ENCODE peak calls at places on chromosomes 13 and 19, in ten cellular contexts. One of them, this sample, is unnamed.

GRCh38 chr19:11881151-11881800 is 6.3 kb upstream of the ZNF69 start:
- DNase-seq in GM23338: peak
- DNase-seq in upper lobe of left lung: peak
- DNase-seq in SK-N-MC: no peak
- DNase-seq in HL-60: peak
- DNase-seq in spleen: peak
- DNase-seq in esophagus muscularis mucosa: no peak
- DNase-seq in endothelial cell of umbilical vein: peak
- DNase-seq in transverse colon: peak
- DNase-seq in sigmoid colon: no peak
- DNase-seq in this sample: peak

GRCh38 chr13:20137875-20138274 is 23.0 kb downstream of the GJA3 start:
- DNase-seq in GM23338: no peak
- DNase-seq in upper lobe of left lung: no peak
- DNase-seq in SK-N-MC: no peak
- DNase-seq in HL-60: no peak
- DNase-seq in spleen: no peak
- DNase-seq in esophagus muscularis mucosa: no peak
- DNase-seq in endothelial cell of umbilical vein: no peak
- DNase-seq in transverse colon: no peak
- DNase-seq in sigmoid colon: no peak
- DNase-seq in this sample: no peak

GRCh38 chr13:80010286-80010831 is 330.6 kb downstream of the SPRY2 start:
- DNase-seq in GM23338: no peak
- DNase-seq in upper lobe of left lung: no peak
- DNase-seq in SK-N-MC: no peak
- DNase-seq in HL-60: no peak
- DNase-seq in spleen: no peak
- DNase-seq in esophagus muscularis mucosa: no peak
- DNase-seq in endothelial cell of umbilical vein: no peak
- DNase-seq in transverse colon: no peak
- DNase-seq in sigmoid colon: no peak
- DNase-seq in this sample: no peak

GRCh38 chr19:6521718-6522646 is 8.8 kb upstream of the TNFSF9 start:
- DNase-seq in GM23338: peak
- DNase-seq in upper lobe of left lung: peak
- DNase-seq in SK-N-MC: no peak
- DNase-seq in HL-60: no peak
- DNase-seq in spleen: peak
- DNase-seq in esophagus muscularis mucosa: no peak
- DNase-seq in endothelial cell of umbilical vein: no peak
- DNase-seq in transverse colon: peak
- DNase-seq in sigmoid colon: no peak
- DNase-seq in this sample: peak

GRCh38 chr19:53580871-53581835 is 43.2 kb downstream of the ZNF331 start:
- DNase-seq in GM23338: peak
- DNase-seq in upper lobe of left lung: no peak
- DNase-seq in SK-N-MC: no peak
- DNase-seq in HL-60: no peak
- DNase-seq in spleen: no peak
- DNase-seq in esophagus muscularis mucosa: no peak
- DNase-seq in endothelial cell of umbilical vein: no peak
- DNase-seq in transverse colon: no peak
- DNase-seq in sigmoid colon: no peak
- DNase-seq in this sample: no peak

GRCh38 chr13:30697177-30697953 is 38.0 kb upstream of the ALOX5AP start:
- DNase-seq in GM23338: no peak
- DNase-seq in upper lobe of left lung: no peak
- DNase-seq in SK-N-MC: no peak
- DNase-seq in HL-60: no peak
- DNase-seq in spleen: no peak
- DNase-seq in esophagus muscularis mucosa: no peak
- DNase-seq in endothelial cell of umbilical vein: peak
- DNase-seq in transverse colon: no peak
- DNase-seq in sigmoid colon: no peak
- DNase-seq in this sample: no peak

GRCh38 chr13:79837741-79838450 is 356.9 kb downstream of the NDFIP2 start:
- DNase-seq in GM23338: no peak
- DNase-seq in upper lobe of left lung: no peak
- DNase-seq in SK-N-MC: no peak
- DNase-seq in HL-60: no peak
- DNase-seq in spleen: no peak
- DNase-seq in esophagus muscularis mucosa: no peak
- DNase-seq in endothelial cell of umbilical vein: no peak
- DNase-seq in transverse colon: no peak
- DNase-seq in sigmoid colon: no peak
- DNase-seq in this sample: no peak

GRCh38 chr13:27578121-27579030 is 42.0 kb downstream of the LNX2 start:
- DNase-seq in GM23338: peak
- DNase-seq in upper lobe of left lung: no peak
- DNase-seq in SK-N-MC: no peak
- DNase-seq in HL-60: no peak
- DNase-seq in spleen: no peak
- DNase-seq in esophagus muscularis mucosa: no peak
- DNase-seq in endothelial cell of umbilical vein: no peak
- DNase-seq in transverse colon: no peak
- DNase-seq in sigmoid colon: no peak
- DNase-seq in this sample: no peak

GRCh38 chr19:40084948-40085347 is 5.8 kb downstream of the ZNF780A start:
- DNase-seq in GM23338: peak
- DNase-seq in upper lobe of left lung: no peak
- DNase-seq in SK-N-MC: no peak
- DNase-seq in HL-60: no peak
- DNase-seq in spleen: no peak
- DNase-seq in esophagus muscularis mucosa: no peak
- DNase-seq in endothelial cell of umbilical vein: no peak
- DNase-seq in transverse colon: no peak
- DNase-seq in sigmoid colon: no peak
- DNase-seq in this sample: no peak

GRCh38 chr13:21060063-21060826 is 1.1 kb downstream of the LATS2 start:
- DNase-seq in GM23338: peak
- DNase-seq in upper lobe of left lung: peak
- DNase-seq in SK-N-MC: no peak
- DNase-seq in HL-60: no peak
- DNase-seq in spleen: peak
- DNase-seq in esophagus muscularis mucosa: no peak
- DNase-seq in endothelial cell of umbilical vein: peak
- DNase-seq in transverse colon: peak
- DNase-seq in sigmoid colon: peak
- DNase-seq in this sample: peak

GRCh38 chr19:17021793-17022590 is 4.6 kb downstream of the CPAMD8 start:
- DNase-seq in GM23338: no peak
- DNase-seq in upper lobe of left lung: peak
- DNase-seq in SK-N-MC: no peak
- DNase-seq in HL-60: peak
- DNase-seq in spleen: no peak
- DNase-seq in esophagus muscularis mucosa: no peak
- DNase-seq in endothelial cell of umbilical vein: peak
- DNase-seq in transverse colon: no peak
- DNase-seq in sigmoid colon: no peak
- DNase-seq in this sample: no peak

GRCh38 chr19:48350856-48351255 is 12.9 kb downstream of the TMEM143 start:
- DNase-seq in GM23338: no peak
- DNase-seq in upper lobe of left lung: no peak
- DNase-seq in SK-N-MC: no peak
- DNase-seq in HL-60: no peak
- DNase-seq in spleen: no peak
- DNase-seq in esophagus muscularis mucosa: no peak
- DNase-seq in endothelial cell of umbilical vein: no peak
- DNase-seq in transverse colon: no peak
- DNase-seq in sigmoid colon: no peak
- DNase-seq in this sample: no peak

DNA sequence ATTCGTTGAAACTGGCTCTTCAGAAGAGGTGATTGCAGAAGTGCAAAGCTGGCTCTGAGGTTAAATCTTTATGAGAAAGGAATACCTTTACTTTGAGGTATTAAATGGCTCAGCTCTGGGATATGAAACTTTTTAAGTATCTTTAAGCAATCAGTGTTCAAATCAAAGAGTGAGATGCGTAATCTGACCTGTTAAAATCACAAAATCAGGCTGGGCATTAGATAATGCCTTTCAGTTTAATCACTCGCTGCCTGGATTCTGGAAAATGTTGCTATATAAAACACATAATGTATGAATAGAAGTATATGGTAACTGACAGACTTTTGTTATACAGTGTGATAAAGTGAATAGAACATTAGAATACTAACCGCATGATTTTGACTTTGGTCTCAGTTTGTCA is 2.0 kb upstream of the DGKH start:
- DNase-seq in GM23338: no peak
- DNase-seq in upper lobe of left lung: no peak
- DNase-seq in SK-N-MC: no peak
- DNase-seq in HL-60: no peak
- DNase-seq in spleen: no peak
- DNase-seq in esophagus muscularis mucosa: no peak
- DNase-seq in endothelial cell of umbilical vein: no peak
- DNase-seq in transverse colon: no peak
- DNase-seq in sigmoid colon: no peak
- DNase-seq in this sample: no peak
- H3K27ac ChIP-seq in GM23338: no peak
- H3K27ac ChIP-seq in upper lobe of left lung: no peak
- H3K27ac ChIP-seq in SK-N-MC: no peak
- H3K27ac ChIP-seq in HL-60: no peak
- H3K27ac ChIP-seq in spleen: no peak
- H3K27ac ChIP-seq in esophagus muscularis mucosa: no peak
- H3K27ac ChIP-seq in endothelial cell of umbilical vein: no peak
- H3K27ac ChIP-seq in transverse colon: no peak
- H3K27ac ChIP-seq in sigmoid colon: no peak
- H3K27ac ChIP-seq in this sample: no peak

DNA sequence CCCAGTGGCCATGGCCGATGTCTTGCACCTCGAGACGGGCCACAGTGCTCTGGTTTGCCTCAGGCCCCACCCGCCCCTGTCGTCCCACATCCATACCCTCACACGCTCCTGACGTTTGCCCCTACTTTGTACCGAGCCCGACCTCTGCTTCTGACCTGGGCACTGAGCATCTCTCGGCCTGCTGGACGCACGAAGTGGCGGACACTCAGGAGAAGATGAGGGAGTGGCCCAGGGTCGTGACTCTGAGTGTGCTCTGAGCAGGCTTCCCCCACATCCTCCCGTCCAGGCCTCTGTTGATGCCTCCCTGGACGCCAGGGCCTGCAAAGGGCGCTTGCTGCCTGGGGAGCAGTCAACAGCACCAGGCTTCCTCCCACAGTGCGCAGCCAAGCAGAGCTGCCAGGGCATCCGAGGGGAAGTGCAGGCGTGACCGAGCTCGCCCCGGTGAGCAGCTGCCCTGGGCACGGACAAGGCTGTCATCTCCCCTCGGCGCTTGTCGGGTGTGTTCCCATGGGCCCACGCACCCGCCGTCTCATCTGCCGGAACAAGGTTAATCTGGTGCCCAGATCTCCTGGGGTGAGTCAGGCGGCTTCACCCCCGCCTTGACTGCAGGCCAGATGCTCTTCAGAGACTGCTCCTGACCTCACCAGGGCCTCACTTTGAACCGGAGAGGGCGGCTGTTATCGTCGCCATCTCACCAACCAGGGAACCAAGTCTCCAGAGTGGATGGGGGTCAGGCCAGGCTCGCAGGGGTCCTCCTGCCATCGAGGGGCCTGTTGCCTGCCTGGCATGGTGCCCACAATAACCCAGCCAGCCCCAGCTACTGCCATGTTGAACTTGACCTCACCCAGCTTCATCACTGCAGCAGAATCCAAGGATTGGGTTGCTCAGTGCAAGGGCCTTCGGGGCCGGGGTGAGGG is 27.2 kb downstream of the COMP start:
- DNase-seq in GM23338: no peak
- DNase-seq in upper lobe of left lung: peak
- DNase-seq in SK-N-MC: no peak
- DNase-seq in HL-60: no peak
- DNase-seq in spleen: no peak
- DNase-seq in esophagus muscularis mucosa: no peak
- DNase-seq in endothelial cell of umbilical vein: no peak
- DNase-seq in transverse colon: no peak
- DNase-seq in sigmoid colon: no peak
- DNase-seq in this sample: no peak
- TF ChIP-seq POLR2AphosphoS5 in GM23338: no peak
- TF ChIP-seq POLR2AphosphoS5 in upper lobe of left lung: no peak
- TF ChIP-seq POLR2AphosphoS5 in SK-N-MC: no peak
- TF ChIP-seq POLR2AphosphoS5 in HL-60: peak
- TF ChIP-seq POLR2AphosphoS5 in spleen: no peak
- TF ChIP-seq POLR2AphosphoS5 in esophagus muscularis mucosa: no peak
- TF ChIP-seq POLR2AphosphoS5 in endothelial cell of umbilical vein: no peak
- TF ChIP-seq POLR2AphosphoS5 in transverse colon: no peak
- TF ChIP-seq POLR2AphosphoS5 in sigmoid colon: no peak
- TF ChIP-seq POLR2AphosphoS5 in this sample: no peak

GRCh38 chr19:57434386-57435061 is 601 bp upstream of the ZNF749 start:
- DNase-seq in GM23338: peak
- DNase-seq in upper lobe of left lung: no peak
- DNase-seq in SK-N-MC: no peak
- DNase-seq in HL-60: no peak
- DNase-seq in spleen: no peak
- DNase-seq in esophagus muscularis mucosa: no peak
- DNase-seq in endothelial cell of umbilical vein: no peak
- DNase-seq in transverse colon: no peak
- DNase-seq in sigmoid colon: no peak
- DNase-seq in this sample: no peak
- H3K27ac ChIP-seq in GM23338: peak
- H3K27ac ChIP-seq in upper lobe of left lung: no peak
- H3K27ac ChIP-seq in SK-N-MC: peak
- H3K27ac ChIP-seq in HL-60: peak
- H3K27ac ChIP-seq in spleen: peak
- H3K27ac ChIP-seq in esophagus muscularis mucosa: no peak
- H3K27ac ChIP-seq in endothelial cell of umbilical vein: no peak
- H3K27ac ChIP-seq in transverse colon: no peak
- H3K27ac ChIP-seq in sigmoid colon: peak
- H3K27ac ChIP-seq in this sample: peak

GRCh38 chr19:45682117-45682516 is 9.6 kb downstream of the SNRPD2 start:
- DNase-seq in GM23338: no peak
- DNase-seq in upper lobe of left lung: no peak
- DNase-seq in SK-N-MC: no peak
- DNase-seq in HL-60: no peak
- DNase-seq in spleen: no peak
- DNase-seq in esophagus muscularis mucosa: no peak
- DNase-seq in endothelial cell of umbilical vein: no peak
- DNase-seq in transverse colon: no peak
- DNase-seq in sigmoid colon: no peak
- DNase-seq in this sample: no peak

GRCh38 chr19:45676851-45677263 is 8.8 kb downstream of the GIPR start:
- DNase-seq in GM23338: peak
- DNase-seq in upper lobe of left lung: peak
- DNase-seq in SK-N-MC: no peak
- DNase-seq in HL-60: no peak
- DNase-seq in spleen: peak
- DNase-seq in esophagus muscularis mucosa: no peak
- DNase-seq in endothelial cell of umbilical vein: no peak
- DNase-seq in transverse colon: peak
- DNase-seq in sigmoid colon: no peak
- DNase-seq in this sample: peak

GRCh38 chr19:45677351-45678230 is 9.6 kb downstream of the GIPR start:
- DNase-seq in GM23338: peak
- DNase-seq in upper lobe of left lung: peak
- DNase-seq in SK-N-MC: peak
- DNase-seq in HL-60: peak
- DNase-seq in spleen: peak
- DNase-seq in esophagus muscularis mucosa: no peak
- DNase-seq in endothelial cell of umbilical vein: peak
- DNase-seq in transverse colon: peak
- DNase-seq in sigmoid colon: no peak
- DNase-seq in this sample: peak

GRCh38 chr19:45682908-45683307 is 8.8 kb downstream of the SNRPD2 start:
- DNase-seq in GM23338: no peak
- DNase-seq in upper lobe of left lung: no peak
- DNase-seq in SK-N-MC: no peak
- DNase-seq in HL-60: no peak
- DNase-seq in spleen: no peak
- DNase-seq in esophagus muscularis mucosa: no peak
- DNase-seq in endothelial cell of umbilical vein: no peak
- DNase-seq in transverse colon: no peak
- DNase-seq in sigmoid colon: no peak
- DNase-seq in this sample: no peak

GRCh38 chr19:45681391-45682015 is 10.2 kb downstream of the SNRPD2 start:
- DNase-seq in GM23338: peak
- DNase-seq in upper lobe of left lung: peak
- DNase-seq in SK-N-MC: no peak
- DNase-seq in HL-60: peak
- DNase-seq in spleen: peak
- DNase-seq in esophagus muscularis mucosa: peak
- DNase-seq in endothelial cell of umbilical vein: peak
- DNase-seq in transverse colon: peak
- DNase-seq in sigmoid colon: peak
- DNase-seq in this sample: peak
- TF ChIP-seq POLR2AphosphoS5 in GM23338: no peak
- TF ChIP-seq POLR2AphosphoS5 in upper lobe of left lung: peak
- TF ChIP-seq POLR2AphosphoS5 in SK-N-MC: no peak
- TF ChIP-seq POLR2AphosphoS5 in HL-60: no peak
- TF ChIP-seq POLR2AphosphoS5 in spleen: peak
- TF ChIP-seq POLR2AphosphoS5 in esophagus muscularis mucosa: peak
- TF ChIP-seq POLR2AphosphoS5 in endothelial cell of umbilical vein: peak
- TF ChIP-seq POLR2AphosphoS5 in transverse colon: no peak
- TF ChIP-seq POLR2AphosphoS5 in sigmoid colon: no peak
- TF ChIP-seq POLR2AphosphoS5 in this sample: peak

This sample was measured in stomach.